ENCODE peak calls at places on chromosome 16, in nine cellular contexts. One of them, this sample, is unnamed.

GRCh38 chr16:13421726-13422125 is 498.2 kb upstream of the ERCC4 start:
- DNase-seq in A549: no peak
- DNase-seq in WERI-Rb-1: no peak
- DNase-seq in transverse colon: no peak
- DNase-seq in PC-9: no peak
- DNase-seq in dorsolateral prefrontal cortex: no peak
- DNase-seq in body of pancreas: no peak
- DNase-seq in sigmoid colon: no peak
- DNase-seq in CD4-positive, alpha-beta memory T cell: no peak
- DNase-seq in this sample: no peak

GRCh38 chr16:75289189-75289588 is 37.8 kb upstream of the BCAR1 start:
- DNase-seq in A549: no peak
- DNase-seq in body of pancreas: no peak
- DNase-seq in sigmoid colon: no peak
- DNase-seq in transverse colon: no peak
- DNase-seq in WERI-Rb-1: no peak
- DNase-seq in PC-9: no peak
- DNase-seq in dorsolateral prefrontal cortex: no peak
- DNase-seq in CD4-positive, alpha-beta memory T cell: no peak
- DNase-seq in this sample: no peak

GRCh38 chr16:75555213-75555706 is 792 bp downstream of the TMEM231 start:
- DNase-seq in transverse colon: peak; percentile 82
- DNase-seq in PC-9: peak; percentile 82
- DNase-seq in WERI-Rb-1: peak; percentile 88
- DNase-seq in body of pancreas: peak; percentile 69
- DNase-seq in CD4-positive, alpha-beta memory T cell: no peak
- DNase-seq in dorsolateral prefrontal cortex: peak; percentile 71
- DNase-seq in sigmoid colon: peak; percentile 91
- DNase-seq in A549: peak; percentile 94
- DNase-seq in this sample: peak; percentile 72

GRCh38 chr16:74738134-74738541 is 36.5 kb downstream of the FA2H start:
- DNase-seq in body of pancreas: no peak
- DNase-seq in WERI-Rb-1: no peak
- DNase-seq in dorsolateral prefrontal cortex: no peak
- DNase-seq in CD4-positive, alpha-beta memory T cell: no peak
- DNase-seq in transverse colon: peak; percentile 39
- DNase-seq in sigmoid colon: no peak
- DNase-seq in A549: peak; percentile 91
- DNase-seq in PC-9: peak; percentile 89
- DNase-seq in this sample: no peak

GRCh38 chr16:14449790-14450463 is 180.1 kb downstream of the PARN start:
- DNase-seq in CD4-positive, alpha-beta memory T cell: no peak
- DNase-seq in WERI-Rb-1: no peak
- DNase-seq in sigmoid colon: no peak
- DNase-seq in A549: peak; percentile 80
- DNase-seq in transverse colon: no peak
- DNase-seq in body of pancreas: no peak
- DNase-seq in PC-9: no peak
- DNase-seq in dorsolateral prefrontal cortex: no peak
- DNase-seq in this sample: no peak

GRCh38 chr16:28053461-28053860 is 10.1 kb downstream of the GSG1L start:
- DNase-seq in dorsolateral prefrontal cortex: no peak
- DNase-seq in transverse colon: no peak
- DNase-seq in A549: no peak
- DNase-seq in body of pancreas: no peak
- DNase-seq in sigmoid colon: no peak
- DNase-seq in PC-9: no peak
- DNase-seq in WERI-Rb-1: no peak
- DNase-seq in CD4-positive, alpha-beta memory T cell: no peak
- DNase-seq in this sample: no peak

GRCh38 chr16:89923640-89924297 is 627 bp downstream of the TUBB3 start:
- DNase-seq in dorsolateral prefrontal cortex: no peak
- DNase-seq in sigmoid colon: no peak
- DNase-seq in WERI-Rb-1: peak; percentile 44
- DNase-seq in transverse colon: no peak
- DNase-seq in CD4-positive, alpha-beta memory T cell: no peak
- DNase-seq in PC-9: no peak
- DNase-seq in body of pancreas: no peak
- DNase-seq in A549: no peak
- DNase-seq in this sample: no peak

GRCh38 chr16:27699540-27699939 is 149.6 kb downstream of the KATNIP start:
- DNase-seq in WERI-Rb-1: no peak
- DNase-seq in PC-9: no peak
- DNase-seq in A549: no peak
- DNase-seq in body of pancreas: no peak
- DNase-seq in CD4-positive, alpha-beta memory T cell: no peak
- DNase-seq in transverse colon: no peak
- DNase-seq in sigmoid colon: no peak
- DNase-seq in dorsolateral prefrontal cortex: no peak
- DNase-seq in this sample: no peak

GRCh38 chr16:85158702-85159225 is 46.5 kb upstream of the CIBAR2 start:
- DNase-seq in sigmoid colon: no peak
- DNase-seq in transverse colon: no peak
- DNase-seq in PC-9: no peak
- DNase-seq in WERI-Rb-1: no peak
- DNase-seq in body of pancreas: no peak
- DNase-seq in dorsolateral prefrontal cortex: no peak
- DNase-seq in A549: no peak
- DNase-seq in CD4-positive, alpha-beta memory T cell: no peak
- DNase-seq in this sample: no peak

GRCh38 chr16:85363881-85364280 is 249.2 kb upstream of the GSE1 start:
- DNase-seq in dorsolateral prefrontal cortex: no peak
- DNase-seq in CD4-positive, alpha-beta memory T cell: no peak
- DNase-seq in transverse colon: no peak
- DNase-seq in A549: no peak
- DNase-seq in sigmoid colon: no peak
- DNase-seq in PC-9: no peak
- DNase-seq in body of pancreas: no peak
- DNase-seq in WERI-Rb-1: no peak
- DNase-seq in this sample: no peak

GRCh38 chr16:51148674-51149228 is 2.3 kb downstream of the SALL1 start:
- DNase-seq in sigmoid colon: no peak
- DNase-seq in dorsolateral prefrontal cortex: no peak
- DNase-seq in A549: no peak
- DNase-seq in PC-9: no peak
- DNase-seq in CD4-positive, alpha-beta memory T cell: no peak
- DNase-seq in transverse colon: no peak
- DNase-seq in WERI-Rb-1: no peak
- DNase-seq in body of pancreas: no peak
- DNase-seq in this sample: no peak

GRCh38 chr16:75789237-75789636 is 62.9 kb upstream of the CPHXL start:
- DNase-seq in A549: peak; percentile 47
- DNase-seq in CD4-positive, alpha-beta memory T cell: peak; percentile 37
- DNase-seq in WERI-Rb-1: no peak
- DNase-seq in PC-9: no peak
- DNase-seq in transverse colon: no peak
- DNase-seq in body of pancreas: no peak
- DNase-seq in dorsolateral prefrontal cortex: no peak
- DNase-seq in sigmoid colon: no peak
- DNase-seq in this sample: no peak

GRCh38 chr16:989354-989814 is 7.8 kb downstream of the SOX8 start:
- DNase-seq in A549: no peak
- DNase-seq in body of pancreas: no peak
- DNase-seq in sigmoid colon: no peak
- DNase-seq in PC-9: no peak
- DNase-seq in CD4-positive, alpha-beta memory T cell: no peak
- DNase-seq in WERI-Rb-1: no peak
- DNase-seq in transverse colon: no peak
- DNase-seq in dorsolateral prefrontal cortex: no peak
- DNase-seq in this sample: no peak

GRCh38 chr16:9901-10665 is 43.3 kb downstream of the POLR3K start:
- DNase-seq in body of pancreas: no peak
- DNase-seq in dorsolateral prefrontal cortex: no peak
- DNase-seq in sigmoid colon: peak; percentile 71
- DNase-seq in transverse colon: peak; percentile 26
- DNase-seq in WERI-Rb-1: peak; percentile 36
- DNase-seq in A549: peak; percentile 22
- DNase-seq in CD4-positive, alpha-beta memory T cell: no peak
- DNase-seq in PC-9: no peak
- DNase-seq in this sample: no peak

GRCh38 chr16:54938351-54939346 is 8.0 kb downstream of the IRX5 start:
- DNase-seq in PC-9: no peak
- DNase-seq in A549: no peak
- DNase-seq in WERI-Rb-1: peak; percentile 40
- DNase-seq in body of pancreas: no peak
- DNase-seq in sigmoid colon: no peak
- DNase-seq in transverse colon: no peak
- DNase-seq in CD4-positive, alpha-beta memory T cell: no peak
- DNase-seq in dorsolateral prefrontal cortex: no peak
- DNase-seq in this sample: no peak
- H3K27ac ChIP-seq in PC-9: no peak overlapping the region
- H3K27ac ChIP-seq in A549: no peak overlapping the region
- H3K27ac ChIP-seq in WERI-Rb-1: no peak overlapping the region
- H3K27ac ChIP-seq in body of pancreas: no peak overlapping the region
- H3K27ac ChIP-seq in sigmoid colon: no peak overlapping the region
- H3K27ac ChIP-seq in transverse colon: no peak overlapping the region
- H3K27ac ChIP-seq in CD4-positive, alpha-beta memory T cell: no peak overlapping the region
- H3K27ac ChIP-seq in dorsolateral prefrontal cortex: no peak overlapping the region
- H3K27ac ChIP-seq in this sample: no peak overlapping the region

DNA sequence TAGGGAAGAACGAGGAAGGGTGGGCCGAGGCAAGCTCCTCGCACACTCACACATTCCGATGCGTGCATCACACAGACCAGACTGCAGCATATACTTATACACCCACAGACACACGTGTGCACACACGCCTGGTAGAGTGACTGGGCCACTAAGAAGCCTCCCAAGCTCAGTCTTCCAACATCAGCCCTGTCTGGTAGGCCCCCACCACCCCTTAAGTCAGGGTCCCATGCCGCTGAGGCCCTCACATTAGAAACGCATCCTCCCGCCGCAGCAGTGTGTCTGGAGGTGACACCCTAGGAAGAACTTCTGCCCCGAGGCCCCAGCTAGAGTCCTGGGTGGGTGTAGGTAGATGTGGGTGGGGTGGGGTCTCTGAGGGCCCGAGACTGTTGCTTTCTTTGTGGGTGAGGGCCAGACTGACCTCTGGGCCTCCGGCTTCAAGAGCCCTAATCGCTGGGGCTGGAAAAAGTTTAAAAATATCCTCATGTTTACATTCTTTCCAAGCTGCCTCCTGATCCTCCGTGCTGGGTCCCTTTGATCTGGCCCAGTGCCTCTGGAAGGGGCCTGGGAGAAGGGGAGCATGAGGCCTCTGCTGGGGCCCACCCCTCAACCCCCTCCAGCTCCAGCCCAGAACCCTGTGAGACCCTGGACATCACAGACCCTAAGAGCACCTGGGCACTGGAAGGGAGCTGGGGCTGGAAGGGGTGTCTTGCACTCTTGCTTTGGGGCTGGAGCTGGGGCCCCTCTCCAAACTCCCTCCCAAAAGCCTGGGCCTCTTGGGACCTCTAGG is 13.6 kb downstream of the CDH16 start:
- DNase-seq in CD4-positive, alpha-beta memory T cell: no peak
- DNase-seq in WERI-Rb-1: no peak
- DNase-seq in transverse colon: no peak
- DNase-seq in dorsolateral prefrontal cortex: no peak
- DNase-seq in A549: no peak
- DNase-seq in sigmoid colon: no peak
- DNase-seq in PC-9: no peak
- DNase-seq in body of pancreas: no peak
- DNase-seq in this sample: no peak
- H3K27ac ChIP-seq in CD4-positive, alpha-beta memory T cell: no peak overlapping the region
- H3K27ac ChIP-seq in WERI-Rb-1: peak overlapping the region; percentile 63
- H3K27ac ChIP-seq in transverse colon: peak overlapping the region; percentile 83
- H3K27ac ChIP-seq in dorsolateral prefrontal cortex: no peak overlapping the region
- H3K27ac ChIP-seq in A549: no peak overlapping the region
- H3K27ac ChIP-seq in sigmoid colon: peak overlapping the region; percentile 84
- H3K27ac ChIP-seq in PC-9: no peak overlapping the region
- H3K27ac ChIP-seq in body of pancreas: no peak overlapping the region
- H3K27ac ChIP-seq in this sample: no peak overlapping the region

GRCh38 chr16:65122974-65123845 is 1.3 kb upstream of the CDH11 start:
- DNase-seq in CD4-positive, alpha-beta memory T cell: no peak
- DNase-seq in transverse colon: peak; percentile 60
- DNase-seq in WERI-Rb-1: peak; percentile 25
- DNase-seq in sigmoid colon: peak; percentile 87
- DNase-seq in A549: no peak
- DNase-seq in PC-9: no peak
- DNase-seq in body of pancreas: no peak
- DNase-seq in dorsolateral prefrontal cortex: peak; percentile 25
- DNase-seq in this sample: no peak
- H3K27ac ChIP-seq in CD4-positive, alpha-beta memory T cell: no peak overlapping the region
- H3K27ac ChIP-seq in transverse colon: peak overlapping the region; percentile 79
- H3K27ac ChIP-seq in WERI-Rb-1: no peak overlapping the region
- H3K27ac ChIP-seq in sigmoid colon: peak overlapping the region; percentile 89
- H3K27ac ChIP-seq in A549: no peak overlapping the region
- H3K27ac ChIP-seq in PC-9: no peak overlapping the region
- H3K27ac ChIP-seq in body of pancreas: peak overlapping the region; percentile 41
- H3K27ac ChIP-seq in dorsolateral prefrontal cortex: peak overlapping the region; percentile 93
- H3K27ac ChIP-seq in this sample: peak overlapping the region; percentile 35

DNA sequence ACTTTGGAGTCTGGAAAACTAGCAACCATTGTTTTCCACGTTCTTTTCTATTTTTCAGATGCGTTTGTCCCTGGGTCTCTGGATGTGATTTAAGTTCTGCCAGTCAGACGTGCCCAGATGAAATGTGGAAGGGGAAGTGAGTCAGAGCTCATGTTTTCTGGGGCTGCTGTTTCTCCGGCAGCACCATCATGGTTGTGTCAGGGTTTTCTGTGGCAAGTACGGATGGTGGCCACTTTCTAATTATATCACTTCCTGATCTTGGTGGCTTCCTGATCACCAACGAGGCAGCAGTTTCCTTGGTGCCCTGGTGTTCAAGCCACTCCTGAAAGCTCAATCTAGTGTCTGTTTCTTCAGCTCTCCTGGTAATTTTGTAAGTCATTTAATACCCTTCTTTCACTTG is 31.4 kb upstream of the PMFBP1 start:
- DNase-seq in PC-9: no peak
- DNase-seq in dorsolateral prefrontal cortex: no peak
- DNase-seq in A549: no peak
- DNase-seq in WERI-Rb-1: no peak
- DNase-seq in transverse colon: peak; percentile 9
- DNase-seq in CD4-positive, alpha-beta memory T cell: no peak
- DNase-seq in sigmoid colon: no peak
- DNase-seq in body of pancreas: no peak
- DNase-seq in this sample: no peak
- H3K27ac ChIP-seq in PC-9: no peak overlapping the region
- H3K27ac ChIP-seq in dorsolateral prefrontal cortex: peak overlapping the region; percentile 57
- H3K27ac ChIP-seq in A549: no peak overlapping the region
- H3K27ac ChIP-seq in WERI-Rb-1: no peak overlapping the region
- H3K27ac ChIP-seq in transverse colon: peak overlapping the region; percentile 69
- H3K27ac ChIP-seq in CD4-positive, alpha-beta memory T cell: no peak overlapping the region
- H3K27ac ChIP-seq in sigmoid colon: peak overlapping the region; percentile 62
- H3K27ac ChIP-seq in body of pancreas: peak overlapping the region; percentile 86
- H3K27ac ChIP-seq in this sample: no peak overlapping the region

DNA sequence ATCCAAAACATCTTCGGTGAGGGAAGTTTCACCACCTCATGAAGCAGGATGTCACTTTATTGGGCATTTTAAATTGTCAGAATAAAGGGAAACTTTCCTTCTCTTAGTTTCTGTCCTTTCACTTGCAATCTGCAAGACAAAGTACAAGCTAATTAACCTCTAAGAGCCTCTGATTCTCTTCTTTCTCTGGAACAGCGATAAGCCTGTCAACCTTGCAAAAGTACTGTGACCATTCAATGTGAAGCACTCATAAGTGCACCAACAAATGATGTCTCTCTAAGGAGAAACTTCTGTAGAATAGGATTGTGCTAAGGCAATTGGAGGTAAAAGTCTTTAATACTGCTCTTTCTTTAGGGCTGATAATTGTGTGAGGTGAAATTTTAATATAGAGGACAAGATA is 1622.3 kb downstream of the CDH8 start:
- DNase-seq in sigmoid colon: no peak
- DNase-seq in WERI-Rb-1: no peak
- DNase-seq in CD4-positive, alpha-beta memory T cell: no peak
- DNase-seq in dorsolateral prefrontal cortex: no peak
- DNase-seq in transverse colon: no peak
- DNase-seq in PC-9: no peak
- DNase-seq in body of pancreas: no peak
- DNase-seq in A549: no peak
- DNase-seq in this sample: no peak
- H3K27ac ChIP-seq in sigmoid colon: no peak overlapping the region
- H3K27ac ChIP-seq in WERI-Rb-1: no peak overlapping the region
- H3K27ac ChIP-seq in CD4-positive, alpha-beta memory T cell: no peak overlapping the region
- H3K27ac ChIP-seq in dorsolateral prefrontal cortex: no peak overlapping the region
- H3K27ac ChIP-seq in transverse colon: no peak overlapping the region
- H3K27ac ChIP-seq in PC-9: no peak overlapping the region
- H3K27ac ChIP-seq in body of pancreas: no peak overlapping the region
- H3K27ac ChIP-seq in A549: no peak overlapping the region
- H3K27ac ChIP-seq in this sample: no peak overlapping the region